ENCODE peak calls at places on chromosome 16, in seven cellular contexts. A is SK-N-SH, B is HCT116, V is H1, S is GM12878, Q is K562, R is HepG2. J is an unnamed sample.

GRCh38 chr16:81625544-81626152 is 153.4 kb upstream of the PLCG2 start:
- DNase-seq in A (no peak), B (no peak), V (no peak), S (no peak), Q (peak), R (no peak), J (no peak)

GRCh38 chr16:73228649-73229048 is 180.7 kb upstream of the ZFHX3 start:
- DNase-seq in A (no peak), B (no peak), V (no peak), S (no peak), Q (no peak), R (no peak), J (no peak)

GRCh38 chr16:81523387-81524115 is 78.9 kb downstream of the CMIP start:
- DNase-seq in A (no peak), B (peak), V (no peak), S (no peak), Q (no peak), R (no peak), J (peak)

GRCh38 chr16:90004577-90004976 is 14.7 kb downstream of the DBNDD1 start:
- DNase-seq in A (no peak), B (no peak), V (no peak), S (no peak), Q (no peak), R (no peak), J (no peak)

GRCh38 chr16:24041834-24042631 is 206.2 kb downstream of the PRKCB start:
- DNase-seq in A (peak), B (peak), V (peak), S (peak), Q (peak), R (peak), J (peak)

GRCh38 chr16:84366208-84366607 is 2.1 kb upstream of the ATP2C2 start:
- DNase-seq in A (no peak), B (no peak), V (no peak), S (no peak), Q (no peak), R (no peak), J (no peak)

GRCh38 chr16:52256310-52257078 is 290.4 kb downstream of the TOX3 start:
- DNase-seq in A (no peak), B (no peak), V (no peak), S (no peak), Q (no peak), R (no peak), J (no peak)

GRCh38 chr16:79261461-79261860 is 339.1 kb downstream of the MAF start:
- DNase-seq in A (peak), B (no peak), V (peak), S (no peak), Q (peak), R (peak), J (no peak)

GRCh38 chr16:12455287-12455798 is 348.3 kb downstream of the CPPED1 start:
- DNase-seq in A (peak), B (peak), V (peak), S (no peak), Q (peak), R (peak), J (peak)

GRCh38 chr16:73025506-73026131 is 22.3 kb downstream of the ZFHX3 start:
- DNase-seq in A (peak), B (no peak), V (no peak), S (no peak), Q (no peak), R (no peak), J (no peak)

GRCh38 chr16:64615647-64616280 is 506.1 kb downstream of the CDH11 start:
- DNase-seq in A (no peak), B (no peak), V (peak), S (no peak), Q (no peak), R (no peak), J (no peak)

GRCh38 chr16:83717308-83717707 is 90.5 kb upstream of the HSBP1 start:
- DNase-seq in A (no peak), B (no peak), V (no peak), S (no peak), Q (peak), R (no peak), J (no peak)

GRCh38 chr16:87424260-87424659 is 32.1 kb downstream of the MAP1LC3B start:
- DNase-seq in A (no peak), B (no peak), V (no peak), S (no peak), Q (no peak), R (no peak), J (no peak)

GRCh38 chr16:81588326-81589081 is 143.9 kb downstream of the CMIP start:
- DNase-seq in A (no peak), B (no peak), V (no peak), S (no peak), Q (no peak), R (no peak), J (no peak)

GRCh38 chr16:89613101-89613953 is at the start of gene DPEP1:
- DNase-seq in A (no peak), B (no peak), V (no peak), S (no peak), Q (no peak), R (no peak), J (no peak)

GRCh38 chr16:85428168-85428898 is 184.8 kb upstream of the GSE1 start:
- DNase-seq in A (peak), B (peak), V (no peak), S (no peak), Q (peak), R (no peak), J (no peak)

GRCh38 chr16:88700636-88701482 is 5.3 kb downstream of the RNF166 start:
- DNase-seq in A (no peak), B (no peak), V (no peak), S (peak), Q (peak), R (peak), J (no peak)

GRCh38 chr16:87319011-87319410 is 1.8 kb upstream of the C16orf95 start:
- DNase-seq in A (no peak), B (no peak), V (no peak), S (no peak), Q (no peak), R (no peak), J (no peak)

GRCh38 chr16:73054732-73055481 is 7.0 kb upstream of the ZFHX3 start:
- DNase-seq in A (peak), B (no peak), V (no peak), S (no peak), Q (no peak), R (peak), J (no peak)

GRCh38 chr16:53732296-53732929 is 28.5 kb downstream of the FTO start:
- DNase-seq in A (peak), B (no peak), V (no peak), S (no peak), Q (no peak), R (no peak), J (no peak)

GRCh38 chr16:81004646-81005353 is 1.9 kb downstream of the CMC2 start:
- DNase-seq in A (peak), B (peak), V (no peak), S (no peak), Q (no peak), R (peak), J (no peak)

GRCh38 chr16:57469917-57470470 is 7.5 kb downstream of the POLR2C start:
- DNase-seq in A (peak), B (no peak), V (no peak), S (no peak), Q (no peak), R (no peak), J (no peak)

GRCh38 chr16:68626557-68626956 is 18.6 kb upstream of the CDH3 start:
- DNase-seq in A (no peak), B (no peak), V (no peak), S (no peak), Q (no peak), R (no peak), J (no peak)

GRCh38 chr16:81463296-81463890 is 18.8 kb downstream of the CMIP start:
- DNase-seq in A (no peak), B (no peak), V (no peak), S (no peak), Q (no peak), R (no peak), J (no peak)

GRCh38 chr16:27324851-27325301 is 11.1 kb downstream of the IL4R start:
- DNase-seq in A (no peak), B (no peak), V (no peak), S (no peak), Q (no peak), R (no peak), J (no peak)

GRCh38 chr16:89467382-89467781 is 23.0 kb downstream of the ANKRD11 start:
- DNase-seq in A (no peak), B (no peak), V (no peak), S (no peak), Q (peak), R (no peak), J (no peak)

GRCh38 chr16:10947211-10947787 is 2.9 kb downstream of the CLEC16A start:
- DNase-seq in A (no peak), B (no peak), V (no peak), S (no peak), Q (no peak), R (no peak), J (no peak)
- TF ChIP-seq CTCF in A (no peak), B (no peak), V (no peak), S (no peak), Q (no peak), R (no peak), J (no peak)

GRCh38 chr16:22206013-22206846 is at the start of gene EEF2K:
- DNase-seq in A (peak), B (peak), V (peak), S (peak), Q (peak), R (peak), J (peak)

GRCh38 chr16:22204091-22204655 is 1.9 kb upstream of the EEF2K start:
- DNase-seq in A (no peak), B (no peak), V (no peak), S (no peak), Q (no peak), R (no peak), J (no peak)

GRCh38 chr16:22205577-22206012 is 483 bp upstream of the EEF2K start:
- DNase-seq in A (no peak), B (no peak), V (no peak), S (no peak), Q (no peak), R (no peak), J (no peak)

GRCh38 chr16:22207715-22208360 is 1.8 kb downstream of the EEF2K start:
- DNase-seq in A (no peak), B (no peak), V (no peak), S (no peak), Q (no peak), R (no peak), J (no peak)

GRCh38 chr16:22206847-22207714 is 1.0 kb downstream of the EEF2K start:
- DNase-seq in A (peak), B (no peak), V (no peak), S (peak), Q (peak), R (no peak), J (no peak)
- TF ChIP-seq POLR2AphosphoS5 in A (no peak), B (no peak), V (no peak), S (no peak), Q (no peak), R (no peak), J (no peak)

GRCh38 chr16:50838885-50839284 is 97.0 kb downstream of the CYLD start:
- DNase-seq in A (no peak), B (no peak), V (no peak), S (no peak), Q (no peak), R (no peak), J (no peak)
- TF ChIP-seq SIN3A in A (no peak), B (no peak), V (no peak), S (no peak), Q (no peak), R (no peak), J (no peak)

GRCh38 chr16:1290860-1291575 is 18.4 kb upstream of the UBE2I start:
- DNase-seq in A (no peak), B (no peak), V (no peak), S (no peak), Q (no peak), R (peak), J (no peak)
- TF ChIP-seq CTCF in A (no peak), B (no peak), V (no peak), S (no peak), Q (no peak), R (no peak), J (no peak)

GRCh38 chr16:66872524-66872923 is 7.8 kb upstream of the PDP2 start:
- DNase-seq in A (no peak), B (no peak), V (no peak), S (no peak), Q (no peak), R (no peak), J (no peak)

GRCh38 chr16:66871840-66872239 is 8.5 kb upstream of the PDP2 start:
- DNase-seq in A (no peak), B (no peak), V (no peak), S (no peak), Q (no peak), R (no peak), J (no peak)

GRCh38 chr16:66874079-66874775 is 6.1 kb upstream of the PDP2 start:
- DNase-seq in A (no peak), B (no peak), V (no peak), S (no peak), Q (no peak), R (no peak), J (no peak)

GRCh38 chr16:66873685-66874055 is 6.6 kb upstream of the PDP2 start:
- DNase-seq in A (no peak), B (no peak), V (no peak), S (no peak), Q (no peak), R (no peak), J (no peak)

DNA sequence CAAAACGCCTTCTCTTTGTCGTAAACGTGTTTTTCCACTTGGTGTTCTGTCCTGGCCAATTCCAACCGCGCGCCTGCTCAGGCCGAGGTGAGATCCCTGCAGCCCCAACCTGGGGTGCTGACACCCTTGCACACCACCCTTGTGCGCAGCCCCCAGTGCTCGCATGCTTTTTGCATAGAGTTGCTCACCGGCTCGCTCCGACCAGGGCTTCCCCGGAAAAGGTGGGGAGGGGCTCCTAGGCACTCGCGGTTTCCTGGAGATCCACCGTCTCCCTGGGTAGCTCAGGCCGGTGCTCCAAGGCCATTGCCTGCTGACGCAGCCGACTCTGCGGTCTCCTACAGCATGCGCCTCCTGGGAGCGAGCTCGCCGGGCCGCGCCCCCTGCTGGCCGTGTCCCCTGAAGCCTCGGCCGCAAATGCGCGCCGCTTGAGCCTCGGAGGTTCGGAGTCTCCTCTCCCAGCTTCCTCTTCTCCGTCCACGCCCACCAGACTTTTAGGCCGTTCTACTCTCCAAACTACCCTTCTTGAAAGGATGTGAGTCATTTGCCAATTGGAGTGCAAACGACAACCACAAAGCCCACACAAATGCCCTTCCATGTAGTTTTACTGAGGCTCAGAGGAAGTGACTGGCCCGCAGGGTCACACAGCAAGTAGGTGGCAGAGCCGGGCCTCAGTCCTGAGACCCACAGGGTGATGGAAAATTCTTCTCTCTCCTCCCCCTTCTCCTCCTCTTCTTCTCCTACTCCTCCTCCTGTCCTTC is 7.2 kb upstream of the PDP2 start:
- DNase-seq in A (peak), B (peak), V (peak), S (peak), Q (peak), R (peak), J (peak)
- TF ChIP-seq POLR2AphosphoS5 in A (peak), B (peak), V (no peak), S (no peak), Q (no peak), R (no peak), J (peak)

GRCh38 chr16:8729779-8730334 is 55.4 kb downstream of the ABAT start:
- DNase-seq in A (no peak), B (no peak), V (no peak), S (no peak), Q (no peak), R (no peak), J (no peak)
- TF ChIP-seq SIN3A in A (no peak), B (no peak), V (no peak), S (no peak), Q (no peak), R (no peak), J (no peak)

GRCh38 chr16:3015865-3016521 is 2.0 kb downstream of the CLDN6 start:
- DNase-seq in A (no peak), B (no peak), V (no peak), S (no peak), Q (peak), R (no peak), J (no peak)

GRCh38 chr16:3017262-3017805 is 649 bp downstream of the CLDN6 start:
- DNase-seq in A (no peak), B (no peak), V (no peak), S (no peak), Q (no peak), R (no peak), J (no peak)

GRCh38 chr16:3020247-3020603 is at the start of gene TNFRSF12A:
- DNase-seq in A (peak), B (peak), V (no peak), S (no peak), Q (peak), R (peak), J (no peak)

GRCh38 chr16:3019594-3020246 is 448 bp upstream of the TNFRSF12A start:
- DNase-seq in A (no peak), B (no peak), V (no peak), S (no peak), Q (no peak), R (no peak), J (no peak)

DNA sequence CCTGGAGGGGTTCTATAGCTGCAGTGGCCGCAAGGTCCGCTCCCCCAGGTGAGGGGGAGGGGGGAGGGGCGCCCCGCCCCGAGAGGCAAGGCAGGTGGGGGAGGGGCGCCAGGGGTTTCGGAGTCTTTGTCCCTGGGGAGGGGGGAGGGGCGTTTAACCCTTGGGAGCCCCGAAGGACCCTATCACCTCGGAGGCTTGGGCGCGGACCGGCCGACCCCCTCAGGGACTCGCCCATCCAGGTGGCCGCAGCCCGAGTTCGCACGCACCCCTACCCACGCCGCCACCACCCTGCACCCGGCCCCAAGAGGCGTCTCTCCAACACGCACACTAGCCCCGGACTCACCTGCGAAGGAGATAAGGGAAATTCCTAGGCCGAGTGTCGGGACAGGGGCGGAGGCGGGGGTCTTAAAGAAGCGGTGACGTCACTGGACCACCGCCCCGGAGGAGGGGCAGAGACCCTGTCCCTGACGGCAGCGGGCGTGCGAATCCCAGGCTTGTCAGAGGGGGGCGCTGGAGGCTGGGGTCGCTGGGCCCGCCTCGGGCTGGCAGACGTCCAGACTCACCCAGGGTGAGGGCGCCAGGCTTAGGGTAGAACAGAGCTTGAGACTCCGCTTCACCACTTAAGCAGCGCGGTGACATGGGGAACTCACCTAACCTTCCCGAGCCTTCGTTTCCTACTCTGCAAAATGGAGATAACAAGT is at the start of gene CLDN6:
- DNase-seq in A (peak), B (no peak), V (peak), S (no peak), Q (peak), R (no peak), J (no peak)
- TF ChIP-seq CTCF in A (peak), B (peak), V (peak), S (peak), Q (peak), R (peak), J (peak)

DNA sequence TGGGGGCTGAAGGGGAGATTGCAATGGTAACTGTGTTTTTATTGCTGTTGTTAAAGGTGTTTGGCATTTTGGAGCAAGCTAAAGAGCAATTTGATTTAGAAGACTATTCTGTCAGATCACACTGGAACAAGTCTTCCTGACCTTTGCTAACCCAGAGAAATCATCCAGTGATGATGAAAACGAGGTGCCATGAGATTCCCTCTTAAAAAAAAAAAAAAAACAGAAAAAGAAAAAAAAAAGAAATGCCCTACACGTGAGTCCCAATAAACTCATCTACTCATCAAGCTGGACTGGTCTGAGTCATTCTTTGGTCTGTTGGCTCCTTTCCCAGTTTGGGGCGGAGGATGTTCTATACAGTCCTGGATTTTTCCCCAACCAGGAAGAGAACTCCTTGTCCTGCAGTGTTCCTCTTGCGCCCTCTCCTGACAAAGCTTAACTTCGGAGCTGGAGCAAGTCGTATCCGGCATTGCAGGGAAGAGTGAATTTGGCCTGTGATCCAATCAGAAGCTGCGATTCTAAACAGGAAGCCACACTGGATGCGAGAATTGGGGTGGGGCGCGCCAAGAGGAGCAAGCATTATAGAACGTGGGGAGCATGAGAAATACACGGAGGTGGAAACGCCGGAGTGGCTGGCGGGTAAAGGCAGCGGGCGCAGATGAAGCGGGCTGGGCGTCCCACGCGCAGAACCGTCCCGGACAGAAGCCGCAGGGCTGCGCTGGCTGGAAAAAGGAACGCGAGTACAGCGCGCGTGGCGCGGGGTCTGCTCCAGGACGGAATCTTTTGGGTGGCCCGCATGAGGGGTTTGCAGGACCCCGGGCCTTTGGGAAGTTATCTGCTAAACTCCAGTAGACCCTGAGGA is 22.4 kb upstream of the CRYM start:
- DNase-seq in A (peak), B (peak), V (peak), S (peak), Q (peak), R (peak), J (peak)
- TF ChIP-seq POLR2AphosphoS5 in A (peak), B (no peak), V (no peak), S (no peak), Q (peak), R (peak), J (peak)